ENCODE peak calls at places on chromosome 11, in seven cellular contexts. G, F, O, M, S, U and K are unnamed samples.

GRCh38 chr11:124798991-124799383 is 1.2 kb downstream of the MSANTD2 start:
- DNase-seq in G (peak; percentile 55), M (peak; percentile 58), U (no peak), F (peak; percentile 70), S (no peak), O (peak; percentile 49), K (peak; percentile 50)

GRCh38 chr11:43580735-43581369 is 99.7 kb upstream of the HSD17B12 start:
- DNase-seq in O (no peak), S (no peak), F (no peak), G (no peak), U (no peak), M (no peak), K (no peak)

GRCh38 chr11:64516226-64516625 is 74.8 kb upstream of the SLC22A12 start:
- DNase-seq in U (no peak), O (no peak), G (no peak), S (no peak), F (no peak), M (no peak), K (no peak)

GRCh38 chr11:58243954-58244353 is 15.2 kb upstream of the OR10Q1 start:
- DNase-seq in U (no peak), F (no peak), M (no peak), O (no peak), S (no peak), G (no peak), K (no peak)

GRCh38 chr11:92153542-92153941 is 71.1 kb upstream of the FAT3 start:
- DNase-seq in M (no peak), S (no peak), U (no peak), G (no peak), F (no peak), O (no peak), K (no peak)

GRCh38 chr11:8685306-8685705 is 2.7 kb downstream of the RPL27A start:
- DNase-seq in M (no peak), O (no peak), G (no peak), F (no peak), U (no peak), S (no peak), K (no peak)

GRCh38 chr11:82731691-82732277 is 1.9 kb downstream of the FAM181B start:
- DNase-seq in U (no peak), M (no peak), O (no peak), G (no peak), F (no peak), S (no peak), K (no peak)

GRCh38 chr11:67276821-67277230 is 10.6 kb downstream of the GRK2 start:
- DNase-seq in U (no peak), S (peak; percentile 53), G (peak; percentile 41), F (no peak), M (peak; percentile 66), O (no peak), K (peak; percentile 40)

GRCh38 chr11:35787626-35788025 is 125.1 kb downstream of the TRIM44 start:
- DNase-seq in G (no peak), U (no peak), S (no peak), O (no peak), F (no peak), M (no peak), K (no peak)

GRCh38 chr11:116610190-116610589 is 162.6 kb downstream of the BUD13 start:
- DNase-seq in G (no peak), M (no peak), S (no peak), O (no peak), F (no peak), U (no peak), K (no peak)

GRCh38 chr11:1943576-1943975 is 3.6 kb upstream of the MRPL23 start:
- DNase-seq in O (no peak), G (no peak), M (no peak), S (no peak), U (no peak), F (no peak), K (no peak)